ENCODE peak calls at places on chromosomes 4 and X, in ten cellular contexts. One of them, this sample, is unnamed.

GRCh38 chr4:13635281-13635799 is 7.8 kb upstream of the BOD1L1 start:
- DNase-seq in natural killer cell: no peak
- DNase-seq in aorta: no peak
- DNase-seq in tibial artery: no peak
- DNase-seq in activated CD8-positive, alpha-beta memory T cell treated with anti-CD3 and anti-CD28 coated beads, Interleukin-2, amount 50 U/mL, for 48 hours: no peak
- DNase-seq in GM12891: no peak
- DNase-seq in stimulated activated CD4-positive, alpha-beta T cell treated with anti-CD3 and anti-CD28 coated beads, Interleukin-2, amount 100 ng/mL, for 24 hours: no peak
- DNase-seq in adrenal gland: no peak
- DNase-seq in neural crest cell: no peak
- DNase-seq in LNCaP clone FGC: no peak
- DNase-seq in this sample: no peak

GRCh38 chr4:81635747-81636146 is 164.0 kb upstream of the RASGEF1B start:
- DNase-seq in neural crest cell: no peak
- DNase-seq in natural killer cell: no peak
- DNase-seq in GM12891: no peak
- DNase-seq in activated CD8-positive, alpha-beta memory T cell treated with anti-CD3 and anti-CD28 coated beads, Interleukin-2, amount 50 U/mL, for 48 hours: no peak
- DNase-seq in aorta: no peak
- DNase-seq in stimulated activated CD4-positive, alpha-beta T cell treated with anti-CD3 and anti-CD28 coated beads, Interleukin-2, amount 100 ng/mL, for 24 hours: no peak
- DNase-seq in tibial artery: peak
- DNase-seq in LNCaP clone FGC: no peak
- DNase-seq in adrenal gland: peak
- DNase-seq in this sample: no peak

GRCh38 chr4:129239088-129239487 is 143.1 kb downstream of the C4orf33 start:
- DNase-seq in adrenal gland: peak
- DNase-seq in tibial artery: no peak
- DNase-seq in aorta: no peak
- DNase-seq in LNCaP clone FGC: no peak
- DNase-seq in natural killer cell: no peak
- DNase-seq in stimulated activated CD4-positive, alpha-beta T cell treated with anti-CD3 and anti-CD28 coated beads, Interleukin-2, amount 100 ng/mL, for 24 hours: no peak
- DNase-seq in neural crest cell: no peak
- DNase-seq in GM12891: no peak
- DNase-seq in activated CD8-positive, alpha-beta memory T cell treated with anti-CD3 and anti-CD28 coated beads, Interleukin-2, amount 50 U/mL, for 48 hours: no peak
- DNase-seq in this sample: no peak

GRCh38 chr4:153127773-153128494 is 76.3 kb upstream of the TRIM2 start:
- DNase-seq in tibial artery: peak
- DNase-seq in neural crest cell: peak
- DNase-seq in LNCaP clone FGC: peak
- DNase-seq in natural killer cell: peak
- DNase-seq in activated CD8-positive, alpha-beta memory T cell treated with anti-CD3 and anti-CD28 coated beads, Interleukin-2, amount 50 U/mL, for 48 hours: peak
- DNase-seq in GM12891: peak
- DNase-seq in aorta: peak
- DNase-seq in stimulated activated CD4-positive, alpha-beta T cell treated with anti-CD3 and anti-CD28 coated beads, Interleukin-2, amount 100 ng/mL, for 24 hours: peak
- DNase-seq in adrenal gland: peak
- DNase-seq in this sample: peak

GRCh38 chrX:78673256-78673655 is 14.1 kb upstream of the RTL3 start:
- DNase-seq in natural killer cell: no peak
- DNase-seq in aorta: no peak
- DNase-seq in adrenal gland: no peak
- DNase-seq in GM12891: no peak
- DNase-seq in stimulated activated CD4-positive, alpha-beta T cell treated with anti-CD3 and anti-CD28 coated beads, Interleukin-2, amount 100 ng/mL, for 24 hours: no peak
- DNase-seq in tibial artery: no peak
- DNase-seq in LNCaP clone FGC: no peak
- DNase-seq in neural crest cell: no peak
- DNase-seq in activated CD8-positive, alpha-beta memory T cell treated with anti-CD3 and anti-CD28 coated beads, Interleukin-2, amount 50 U/mL, for 48 hours: no peak
- DNase-seq in this sample: no peak

GRCh38 chr4:49032440-49033161 is 46.5 kb downstream of the CWH43 start:
- DNase-seq in natural killer cell: no peak
- DNase-seq in aorta: no peak
- DNase-seq in GM12891: peak
- DNase-seq in tibial artery: no peak
- DNase-seq in neural crest cell: peak
- DNase-seq in LNCaP clone FGC: peak
- DNase-seq in adrenal gland: peak
- DNase-seq in activated CD8-positive, alpha-beta memory T cell treated with anti-CD3 and anti-CD28 coated beads, Interleukin-2, amount 50 U/mL, for 48 hours: no peak
- DNase-seq in stimulated activated CD4-positive, alpha-beta T cell treated with anti-CD3 and anti-CD28 coated beads, Interleukin-2, amount 100 ng/mL, for 24 hours: peak
- DNase-seq in this sample: peak

GRCh38 chr4:7673111-7673510 is 238.4 kb upstream of the PSAPL1 start:
- DNase-seq in aorta: peak
- DNase-seq in LNCaP clone FGC: no peak
- DNase-seq in natural killer cell: no peak
- DNase-seq in neural crest cell: no peak
- DNase-seq in adrenal gland: no peak
- DNase-seq in GM12891: no peak
- DNase-seq in tibial artery: no peak
- DNase-seq in activated CD8-positive, alpha-beta memory T cell treated with anti-CD3 and anti-CD28 coated beads, Interleukin-2, amount 50 U/mL, for 48 hours: no peak
- DNase-seq in stimulated activated CD4-positive, alpha-beta T cell treated with anti-CD3 and anti-CD28 coated beads, Interleukin-2, amount 100 ng/mL, for 24 hours: no peak
- DNase-seq in this sample: no peak

GRCh38 chrX:131792789-131793462 is 230.2 kb upstream of the STK26 start:
- DNase-seq in neural crest cell: no peak
- DNase-seq in adrenal gland: no peak
- DNase-seq in stimulated activated CD4-positive, alpha-beta T cell treated with anti-CD3 and anti-CD28 coated beads, Interleukin-2, amount 100 ng/mL, for 24 hours: no peak
- DNase-seq in GM12891: no peak
- DNase-seq in tibial artery: no peak
- DNase-seq in activated CD8-positive, alpha-beta memory T cell treated with anti-CD3 and anti-CD28 coated beads, Interleukin-2, amount 50 U/mL, for 48 hours: no peak
- DNase-seq in aorta: peak
- DNase-seq in natural killer cell: no peak
- DNase-seq in LNCaP clone FGC: peak
- DNase-seq in this sample: peak